ENCODE peak calls at places on chromosome 2, in four cellular contexts. One of them, this sample, is unnamed.

GRCh38 chr2:63862802-63863201 is 21.1 kb downstream of the UGP2 start:
- DNase-seq in body of pancreas: no peak
- DNase-seq in sigmoid colon: no peak
- DNase-seq in endodermal cell: no peak
- DNase-seq in this sample: no peak

GRCh38 chr2:60485055-60485454 is 68.4 kb downstream of the BCL11A start:
- DNase-seq in body of pancreas: no peak
- DNase-seq in sigmoid colon: no peak
- DNase-seq in endodermal cell: peak; percentile 47
- DNase-seq in this sample: no peak

GRCh38 chr2:224843141-224843540 is 127.0 kb upstream of the CCDC195 start:
- DNase-seq in body of pancreas: no peak
- DNase-seq in sigmoid colon: no peak
- DNase-seq in endodermal cell: no peak
- DNase-seq in this sample: no peak

GRCh38 chr2:62200291-62200841 is 4.5 kb downstream of the B3GNT2 start:
- DNase-seq in body of pancreas: no peak
- DNase-seq in sigmoid colon: no peak
- DNase-seq in endodermal cell: peak; percentile 7
- DNase-seq in this sample: no peak

GRCh38 chr2:21072477-21073242 is 28.8 kb upstream of the APOB start:
- DNase-seq in body of pancreas: no peak
- DNase-seq in sigmoid colon: no peak
- DNase-seq in endodermal cell: peak; percentile 62
- DNase-seq in this sample: no peak

GRCh38 chr2:178513876-178514275 is 33.6 kb downstream of the PLEKHA3 start:
- DNase-seq in body of pancreas: no peak
- DNase-seq in sigmoid colon: no peak
- DNase-seq in endodermal cell: no peak
- DNase-seq in this sample: no peak

GRCh38 chr2:174086708-174087107 is 121.5 kb upstream of the SP3 start:
- DNase-seq in body of pancreas: no peak
- DNase-seq in sigmoid colon: no peak
- DNase-seq in endodermal cell: no peak
- DNase-seq in this sample: no peak

GRCh38 chr2:43685350-43685749 is 9.1 kb upstream of the C1GALT1C1L start:
- DNase-seq in body of pancreas: no peak
- DNase-seq in sigmoid colon: no peak
- DNase-seq in endodermal cell: no peak
- DNase-seq in this sample: no peak

GRCh38 chr2:42084231-42084671 is 36.4 kb downstream of the PKDCC start:
- DNase-seq in body of pancreas: no peak
- DNase-seq in sigmoid colon: peak; percentile 84
- DNase-seq in endodermal cell: no peak
- DNase-seq in this sample: no peak

GRCh38 chr2:20221169-20221938 is 3.6 kb downstream of the SDC1 start:
- DNase-seq in body of pancreas: no peak
- DNase-seq in sigmoid colon: no peak
- DNase-seq in endodermal cell: peak; percentile 54
- DNase-seq in this sample: no peak

GRCh38 chr2:198383392-198383791 is 579.0 kb downstream of the PLCL1 start:
- DNase-seq in body of pancreas: no peak
- DNase-seq in sigmoid colon: no peak
- DNase-seq in endodermal cell: no peak
- DNase-seq in this sample: no peak

GRCh38 chr2:128779301-128780095 is 460.8 kb upstream of the HS6ST1 start:
- DNase-seq in body of pancreas: no peak
- DNase-seq in sigmoid colon: peak; percentile 29
- DNase-seq in endodermal cell: no peak
- DNase-seq in this sample: peak; percentile 20

GRCh38 chr2:182049330-182049729 is 63.7 kb downstream of the PPP1R1C start:
- DNase-seq in body of pancreas: no peak
- DNase-seq in sigmoid colon: no peak
- DNase-seq in endodermal cell: no peak
- DNase-seq in this sample: no peak

GRCh38 chr2:113848758-113849460 is 41.0 kb upstream of the ACTR3 start:
- DNase-seq in body of pancreas: no peak
- DNase-seq in sigmoid colon: no peak
- DNase-seq in endodermal cell: no peak
- DNase-seq in this sample: no peak

GRCh38 chr2:206936456-206937222 is 2.7 kb upstream of the CPO start:
- DNase-seq in body of pancreas: no peak
- DNase-seq in sigmoid colon: no peak
- DNase-seq in endodermal cell: no peak
- DNase-seq in this sample: no peak

GRCh38 chr2:174752403-174753037 is 11.8 kb downstream of the CHRNA1 start:
- DNase-seq in body of pancreas: no peak
- DNase-seq in sigmoid colon: no peak
- DNase-seq in endodermal cell: no peak
- DNase-seq in this sample: no peak

GRCh38 chr2:128314348-128315121 is 4.1 kb downstream of the HS6ST1 start:
- DNase-seq in body of pancreas: peak; percentile 43
- DNase-seq in sigmoid colon: peak; percentile 60
- DNase-seq in endodermal cell: peak; percentile 39
- DNase-seq in this sample: no peak

GRCh38 chr2:238412067-238412767 is 14.5 kb upstream of the ASB1 start:
- DNase-seq in body of pancreas: no peak
- DNase-seq in sigmoid colon: no peak
- DNase-seq in endodermal cell: no peak
- DNase-seq in this sample: no peak

GRCh38 chr2:120396519-120397361 is 50.8 kb downstream of the INHBB start:
- DNase-seq in body of pancreas: no peak
- DNase-seq in sigmoid colon: peak; percentile 45
- DNase-seq in endodermal cell: peak; percentile 36
- DNase-seq in this sample: no peak

GRCh38 chr2:2662037-2662846 is 331.2 kb upstream of the MYT1L start:
- DNase-seq in body of pancreas: no peak
- DNase-seq in sigmoid colon: peak; percentile 82
- DNase-seq in endodermal cell: no peak
- DNase-seq in this sample: no peak

GRCh38 chr2:240502430-240503121 is 55.2 kb downstream of the ANKMY1 start:
- DNase-seq in body of pancreas: peak; percentile 8
- DNase-seq in sigmoid colon: no peak
- DNase-seq in endodermal cell: peak; percentile 19
- DNase-seq in this sample: no peak

GRCh38 chr2:149559341-149560068 is 28.1 kb downstream of the MMADHC start:
- DNase-seq in body of pancreas: no peak
- DNase-seq in sigmoid colon: no peak
- DNase-seq in endodermal cell: peak; percentile 46
- DNase-seq in this sample: no peak

GRCh38 chr2:27369471-27370025 is 590 bp downstream of the EIF2B4 start:
- DNase-seq in body of pancreas: no peak
- DNase-seq in sigmoid colon: peak; percentile 84
- DNase-seq in endodermal cell: no peak
- DNase-seq in this sample: peak; percentile 43

GRCh38 chr2:205482399-205483065 is 199.8 kb upstream of the NRP2 start:
- DNase-seq in body of pancreas: no peak
- DNase-seq in sigmoid colon: no peak
- DNase-seq in endodermal cell: peak; percentile 52
- DNase-seq in this sample: no peak

GRCh38 chr2:219215871-219216536 is 2.8 kb downstream of the ABCB6 start:
- DNase-seq in body of pancreas: no peak
- DNase-seq in sigmoid colon: no peak
- DNase-seq in endodermal cell: peak; percentile 61
- DNase-seq in this sample: no peak

GRCh38 chr2:212299943-212300342 is 238.7 kb downstream of the ERBB4 start:
- DNase-seq in body of pancreas: no peak
- DNase-seq in sigmoid colon: no peak
- DNase-seq in endodermal cell: no peak
- DNase-seq in this sample: no peak

DNA sequence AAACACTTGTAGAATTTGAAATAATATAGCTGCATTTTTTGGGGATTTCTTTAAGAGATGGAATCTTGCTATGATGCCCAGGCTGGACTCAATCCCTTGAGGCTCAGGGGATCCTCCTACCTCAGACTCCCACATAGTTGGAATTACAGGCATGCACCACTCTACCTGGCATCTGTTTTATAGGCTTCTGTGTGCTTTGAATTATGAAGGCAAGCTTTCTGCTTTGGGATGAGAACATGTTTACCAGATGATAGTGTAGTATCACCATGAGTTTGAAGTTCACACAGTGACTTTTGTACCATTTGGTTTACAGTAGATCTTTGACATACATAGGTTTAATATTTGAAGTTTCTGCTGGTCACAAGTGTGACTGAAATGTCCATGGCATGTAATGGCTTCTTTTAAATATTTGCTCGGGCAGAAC is 10.7 kb downstream of the CNOT11 start:
- DNase-seq in body of pancreas: no peak
- DNase-seq in sigmoid colon: no peak
- DNase-seq in endodermal cell: no peak
- DNase-seq in this sample: no peak
- H3K36me3 ChIP-seq in body of pancreas: no peaks in the 10 kb centered on the region
- H3K36me3 ChIP-seq in sigmoid colon: peaks cover 91% of the 10 kb centered on the region
- H3K36me3 ChIP-seq in endodermal cell: peaks cover 74% of the 10 kb centered on the region
- H3K36me3 ChIP-seq in this sample: peaks cover 36% of the 10 kb centered on the region

GRCh38 chr2:67658820-67659219 is 261.7 kb downstream of the ETAA1 start:
- DNase-seq in body of pancreas: no peak
- DNase-seq in sigmoid colon: no peak
- DNase-seq in endodermal cell: no peak
- DNase-seq in this sample: no peak
- H3K9me3 ChIP-seq in body of pancreas: no peaks in the 10 kb centered on the region
- H3K9me3 ChIP-seq in sigmoid colon: no peaks in the 10 kb centered on the region
- H3K9me3 ChIP-seq in endodermal cell: peaks cover 15% of the 10 kb centered on the region
- H3K9me3 ChIP-seq in this sample: no peaks in the 10 kb centered on the region

GRCh38 chr2:118844261-118845004 is 3.0 kb downstream of the EN1 start:
- DNase-seq in body of pancreas: no peak
- DNase-seq in sigmoid colon: no peak
- DNase-seq in endodermal cell: peak; percentile 69
- DNase-seq in this sample: no peak
- H3K27me3 ChIP-seq in body of pancreas: no peaks in the 10 kb centered on the region
- H3K27me3 ChIP-seq in sigmoid colon: peaks cover 91% of the 10 kb centered on the region
- H3K27me3 ChIP-seq in endodermal cell: peaks cover 98% of the 10 kb centered on the region
- H3K27me3 ChIP-seq in this sample: peaks cover 24% of the 10 kb centered on the region

GRCh38 chr2:230494980-230495379 is 79.0 kb downstream of the SP100 start:
- DNase-seq in body of pancreas: no peak
- DNase-seq in sigmoid colon: no peak
- DNase-seq in endodermal cell: no peak
- DNase-seq in this sample: no peak
- H3K36me3 ChIP-seq in body of pancreas: no peaks in the 10 kb centered on the region
- H3K36me3 ChIP-seq in sigmoid colon: peaks cover 74% of the 10 kb centered on the region
- H3K36me3 ChIP-seq in endodermal cell: no peaks in the 10 kb centered on the region
- H3K36me3 ChIP-seq in this sample: peaks cover 24% of the 10 kb centered on the region

DNA sequence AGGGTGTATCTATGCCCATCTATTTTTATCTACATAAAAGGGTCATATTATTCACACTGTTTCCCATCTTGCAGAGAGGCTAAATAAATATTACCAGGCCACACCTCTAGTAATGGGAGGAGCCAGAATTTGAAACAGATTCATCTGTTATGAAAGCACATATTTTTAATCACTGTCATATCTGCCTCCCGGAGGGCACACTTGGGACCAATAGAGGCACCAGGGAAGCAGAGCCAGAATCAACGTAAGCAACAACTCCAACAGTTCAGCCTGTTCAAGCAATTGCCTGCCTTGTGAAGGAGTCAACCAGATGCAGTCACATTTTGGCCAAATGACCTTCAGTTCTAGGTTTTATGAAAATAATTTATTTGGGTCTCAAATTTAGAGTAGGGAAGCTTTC is 376.8 kb downstream of the TSN start:
- DNase-seq in body of pancreas: no peak
- DNase-seq in sigmoid colon: no peak
- DNase-seq in endodermal cell: no peak
- DNase-seq in this sample: no peak
- H3K9me3 ChIP-seq in body of pancreas: no peaks in the 10 kb centered on the region
- H3K9me3 ChIP-seq in sigmoid colon: peaks cover 5% of the 10 kb centered on the region
- H3K9me3 ChIP-seq in endodermal cell: peaks cover 46% of the 10 kb centered on the region
- H3K9me3 ChIP-seq in this sample: peaks cover 15% of the 10 kb centered on the region

This sample was measured in lung.